ENCODE peak calls at places on chromosomes 4 and X, in seven cellular contexts. One of them, this sample, is unnamed.

GRCh38 chrX:139850968-139851367 is 81.9 kb downstream of the ATP11C start:
- DNase-seq in GOT3: no peak
- DNase-seq in DMS153: no peak
- DNase-seq in adipocyte: no peak
- DNase-seq in non-pigmented ciliary epithelial cell: no peak
- DNase-seq in hepatic stellate cell: no peak
- DNase-seq in lung microvascular endothelial cell: no peak
- DNase-seq in this sample: no peak

GRCh38 chr4:25441519-25442117 is 64.6 kb downstream of the ANAPC4 start:
- DNase-seq in adipocyte: peak
- DNase-seq in non-pigmented ciliary epithelial cell: no peak
- DNase-seq in lung microvascular endothelial cell: peak
- DNase-seq in hepatic stellate cell: peak
- DNase-seq in DMS153: peak
- DNase-seq in GOT3: no peak
- DNase-seq in this sample: peak

GRCh38 chr4:69970071-69970470 is 4.5 kb upstream of the CSN2 start:
- DNase-seq in GOT3: no peak
- DNase-seq in lung microvascular endothelial cell: no peak
- DNase-seq in adipocyte: peak
- DNase-seq in DMS153: no peak
- DNase-seq in hepatic stellate cell: no peak
- DNase-seq in non-pigmented ciliary epithelial cell: no peak
- DNase-seq in this sample: no peak

GRCh38 chrX:68429216-68429615 is 4.1 kb downstream of the OPHN1 start:
- DNase-seq in non-pigmented ciliary epithelial cell: no peak
- DNase-seq in hepatic stellate cell: no peak
- DNase-seq in DMS153: no peak
- DNase-seq in adipocyte: no peak
- DNase-seq in GOT3: no peak
- DNase-seq in lung microvascular endothelial cell: no peak
- DNase-seq in this sample: no peak

GRCh38 chr4:75643651-75644050 is 13.3 kb upstream of the CDKL2 start:
- DNase-seq in lung microvascular endothelial cell: no peak
- DNase-seq in DMS153: no peak
- DNase-seq in hepatic stellate cell: no peak
- DNase-seq in GOT3: no peak
- DNase-seq in adipocyte: peak
- DNase-seq in non-pigmented ciliary epithelial cell: no peak
- DNase-seq in this sample: no peak

GRCh38 chr4:4559596-4559995 is 17.7 kb upstream of the STX18 start:
- DNase-seq in adipocyte: peak
- DNase-seq in hepatic stellate cell: no peak
- DNase-seq in DMS153: no peak
- DNase-seq in lung microvascular endothelial cell: no peak
- DNase-seq in GOT3: no peak
- DNase-seq in non-pigmented ciliary epithelial cell: peak
- DNase-seq in this sample: no peak

GRCh38 chrX:1661048-1661921 is 46.4 kb downstream of the ASMT start:
- DNase-seq in GOT3: no peak
- DNase-seq in adipocyte: no peak
- DNase-seq in DMS153: no peak
- DNase-seq in lung microvascular endothelial cell: peak
- DNase-seq in non-pigmented ciliary epithelial cell: no peak
- DNase-seq in hepatic stellate cell: no peak
- DNase-seq in this sample: no peak

GRCh38 chr4:182255421-182256190 is 12.4 kb downstream of the TENM3 start:
- DNase-seq in DMS153: no peak
- DNase-seq in lung microvascular endothelial cell: no peak
- DNase-seq in hepatic stellate cell: no peak
- DNase-seq in adipocyte: no peak
- DNase-seq in non-pigmented ciliary epithelial cell: no peak
- DNase-seq in GOT3: no peak
- DNase-seq in this sample: no peak

GRCh38 chr4:159267940-159268327 is 165.1 kb downstream of the RAPGEF2 start:
- DNase-seq in GOT3: no peak
- DNase-seq in non-pigmented ciliary epithelial cell: no peak
- DNase-seq in DMS153: no peak
- DNase-seq in hepatic stellate cell: no peak
- DNase-seq in lung microvascular endothelial cell: no peak
- DNase-seq in adipocyte: no peak
- DNase-seq in this sample: no peak

GRCh38 chr4:158588285-158588684 is 66.6 kb downstream of the RXFP1 start:
- DNase-seq in adipocyte: no peak
- DNase-seq in lung microvascular endothelial cell: no peak
- DNase-seq in hepatic stellate cell: no peak
- DNase-seq in GOT3: no peak
- DNase-seq in non-pigmented ciliary epithelial cell: no peak
- DNase-seq in DMS153: no peak
- DNase-seq in this sample: no peak

GRCh38 chrX:78555401-78555980 is 103.6 kb downstream of the RTL3 start:
- DNase-seq in GOT3: no peak
- DNase-seq in DMS153: no peak
- DNase-seq in hepatic stellate cell: no peak
- DNase-seq in adipocyte: peak
- DNase-seq in lung microvascular endothelial cell: peak
- DNase-seq in non-pigmented ciliary epithelial cell: no peak
- DNase-seq in this sample: no peak

GRCh38 chrX:136185409-136186022 is 38.2 kb downstream of the FHL1 start:
- DNase-seq in GOT3: no peak
- DNase-seq in adipocyte: peak
- DNase-seq in hepatic stellate cell: no peak
- DNase-seq in lung microvascular endothelial cell: peak
- DNase-seq in DMS153: no peak
- DNase-seq in non-pigmented ciliary epithelial cell: no peak
- DNase-seq in this sample: no peak

GRCh38 chr4:173990126-173990878 is 293.2 kb downstream of the FBXO8 start:
- DNase-seq in adipocyte: peak
- DNase-seq in lung microvascular endothelial cell: peak
- DNase-seq in hepatic stellate cell: peak
- DNase-seq in non-pigmented ciliary epithelial cell: peak
- DNase-seq in GOT3: no peak
- DNase-seq in DMS153: no peak
- DNase-seq in this sample: no peak

GRCh38 chr4:26124753-26125236 is 196.0 kb upstream of the RBPJ start:
- DNase-seq in non-pigmented ciliary epithelial cell: no peak
- DNase-seq in adipocyte: peak
- DNase-seq in GOT3: no peak
- DNase-seq in hepatic stellate cell: no peak
- DNase-seq in lung microvascular endothelial cell: no peak
- DNase-seq in DMS153: no peak
- DNase-seq in this sample: no peak

GRCh38 chrX:71282514-71283408 is 674 bp upstream of the NONO start:
- DNase-seq in adipocyte: no peak
- DNase-seq in hepatic stellate cell: peak
- DNase-seq in non-pigmented ciliary epithelial cell: no peak
- DNase-seq in GOT3: peak
- DNase-seq in lung microvascular endothelial cell: peak
- DNase-seq in DMS153: no peak
- DNase-seq in this sample: no peak

GRCh38 chr4:37749398-37749988 is 63.3 kb upstream of the RELL1 start:
- DNase-seq in non-pigmented ciliary epithelial cell: no peak
- DNase-seq in hepatic stellate cell: no peak
- DNase-seq in DMS153: no peak
- DNase-seq in lung microvascular endothelial cell: no peak
- DNase-seq in GOT3: no peak
- DNase-seq in adipocyte: no peak
- DNase-seq in this sample: no peak

GRCh38 chr4:85761803-85762202 is 286.9 kb downstream of the ARHGAP24 start:
- DNase-seq in DMS153: no peak
- DNase-seq in hepatic stellate cell: no peak
- DNase-seq in non-pigmented ciliary epithelial cell: no peak
- DNase-seq in lung microvascular endothelial cell: peak
- DNase-seq in adipocyte: no peak
- DNase-seq in GOT3: no peak
- DNase-seq in this sample: no peak

GRCh38 chrX:130173190-130173895 is 1.6 kb downstream of the RAB33A start:
- DNase-seq in adipocyte: peak
- DNase-seq in hepatic stellate cell: peak
- DNase-seq in non-pigmented ciliary epithelial cell: no peak
- DNase-seq in lung microvascular endothelial cell: no peak
- DNase-seq in GOT3: no peak
- DNase-seq in DMS153: no peak
- DNase-seq in this sample: no peak

GRCh38 chrX:121109986-121110385 is 62.6 kb downstream of the GLUD2 start:
- DNase-seq in hepatic stellate cell: no peak
- DNase-seq in non-pigmented ciliary epithelial cell: no peak
- DNase-seq in GOT3: no peak
- DNase-seq in adipocyte: no peak
- DNase-seq in lung microvascular endothelial cell: no peak
- DNase-seq in DMS153: no peak
- DNase-seq in this sample: no peak

GRCh38 chr4:6568689-6569332 is 6.2 kb upstream of the MAN2B2 start:
- DNase-seq in DMS153: no peak
- DNase-seq in lung microvascular endothelial cell: no peak
- DNase-seq in adipocyte: peak
- DNase-seq in GOT3: no peak
- DNase-seq in hepatic stellate cell: peak
- DNase-seq in non-pigmented ciliary epithelial cell: peak
- DNase-seq in this sample: no peak

GRCh38 chr4:40721730-40722171 is 28.0 kb upstream of the NSUN7 start:
- DNase-seq in adipocyte: no peak
- DNase-seq in DMS153: no peak
- DNase-seq in non-pigmented ciliary epithelial cell: peak
- DNase-seq in lung microvascular endothelial cell: no peak
- DNase-seq in hepatic stellate cell: no peak
- DNase-seq in GOT3: no peak
- DNase-seq in this sample: no peak

GRCh38 chrX:139831689-139832456 is 101.0 kb downstream of the ATP11C start:
- DNase-seq in non-pigmented ciliary epithelial cell: no peak
- DNase-seq in lung microvascular endothelial cell: no peak
- DNase-seq in DMS153: no peak
- DNase-seq in GOT3: no peak
- DNase-seq in hepatic stellate cell: peak
- DNase-seq in adipocyte: peak
- DNase-seq in this sample: no peak

GRCh38 chr4:78370625-78371372 is 180.8 kb upstream of the ANXA3 start:
- DNase-seq in DMS153: no peak
- DNase-seq in hepatic stellate cell: no peak
- DNase-seq in non-pigmented ciliary epithelial cell: no peak
- DNase-seq in lung microvascular endothelial cell: no peak
- DNase-seq in GOT3: no peak
- DNase-seq in adipocyte: no peak
- DNase-seq in this sample: no peak

GRCh38 chr4:90113881-90114457 is 13.2 kb upstream of the CCSER1 start:
- DNase-seq in non-pigmented ciliary epithelial cell: no peak
- DNase-seq in DMS153: no peak
- DNase-seq in adipocyte: no peak
- DNase-seq in lung microvascular endothelial cell: no peak
- DNase-seq in GOT3: no peak
- DNase-seq in hepatic stellate cell: no peak
- DNase-seq in this sample: no peak

GRCh38 chr4:26525136-26525535 is 34.9 kb upstream of the CCKAR start:
- DNase-seq in non-pigmented ciliary epithelial cell: no peak
- DNase-seq in lung microvascular endothelial cell: no peak
- DNase-seq in GOT3: no peak
- DNase-seq in adipocyte: peak
- DNase-seq in hepatic stellate cell: no peak
- DNase-seq in DMS153: no peak
- DNase-seq in this sample: no peak

GRCh38 chrX:78333521-78333920 is 6.1 kb upstream of the CYSLTR1 start:
- DNase-seq in adipocyte: no peak
- DNase-seq in GOT3: no peak
- DNase-seq in non-pigmented ciliary epithelial cell: no peak
- DNase-seq in lung microvascular endothelial cell: no peak
- DNase-seq in DMS153: peak
- DNase-seq in hepatic stellate cell: no peak
- DNase-seq in this sample: no peak

GRCh38 chrX:37712458-37712857 is 26.9 kb downstream of the XK start:
- DNase-seq in adipocyte: peak
- DNase-seq in hepatic stellate cell: no peak
- DNase-seq in GOT3: no peak
- DNase-seq in lung microvascular endothelial cell: no peak
- DNase-seq in DMS153: no peak
- DNase-seq in non-pigmented ciliary epithelial cell: no peak
- DNase-seq in this sample: no peak

GRCh38 chrX:101208152-101208905 is 11.3 kb upstream of the DRP2 start:
- DNase-seq in DMS153: no peak
- DNase-seq in adipocyte: no peak
- DNase-seq in non-pigmented ciliary epithelial cell: peak
- DNase-seq in hepatic stellate cell: no peak
- DNase-seq in GOT3: no peak
- DNase-seq in lung microvascular endothelial cell: no peak
- DNase-seq in this sample: no peak

GRCh38 chr4:140567722-140568121 is 1.0 kb downstream of the UCP1 start:
- DNase-seq in lung microvascular endothelial cell: peak
- DNase-seq in DMS153: no peak
- DNase-seq in non-pigmented ciliary epithelial cell: no peak
- DNase-seq in adipocyte: peak
- DNase-seq in GOT3: no peak
- DNase-seq in hepatic stellate cell: no peak
- DNase-seq in this sample: no peak

GRCh38 chr4:87038837-87039715 is 104.3 kb downstream of the AFF1 start:
- DNase-seq in hepatic stellate cell: peak
- DNase-seq in GOT3: peak
- DNase-seq in adipocyte: peak
- DNase-seq in DMS153: peak
- DNase-seq in lung microvascular endothelial cell: peak
- DNase-seq in non-pigmented ciliary epithelial cell: peak
- DNase-seq in this sample: peak

GRCh38 chrX:134244043-134244442 is 7.1 kb downstream of the CCDC160 start:
- DNase-seq in DMS153: no peak
- DNase-seq in lung microvascular endothelial cell: no peak
- DNase-seq in hepatic stellate cell: no peak
- DNase-seq in GOT3: no peak
- DNase-seq in adipocyte: peak
- DNase-seq in non-pigmented ciliary epithelial cell: peak
- DNase-seq in this sample: no peak

GRCh38 chrX:29435396-29435795 is 780.0 kb upstream of the MAGEB2 start:
- DNase-seq in non-pigmented ciliary epithelial cell: no peak
- DNase-seq in hepatic stellate cell: no peak
- DNase-seq in lung microvascular endothelial cell: no peak
- DNase-seq in DMS153: no peak
- DNase-seq in adipocyte: no peak
- DNase-seq in GOT3: no peak
- DNase-seq in this sample: no peak

GRCh38 chrX:20414781-20415445 is 148.2 kb upstream of the RPS6KA3 start:
- DNase-seq in hepatic stellate cell: no peak
- DNase-seq in lung microvascular endothelial cell: no peak
- DNase-seq in adipocyte: no peak
- DNase-seq in GOT3: no peak
- DNase-seq in non-pigmented ciliary epithelial cell: no peak
- DNase-seq in DMS153: no peak
- DNase-seq in this sample: no peak

GRCh38 chrX:40061871-40062524 is 35.8 kb downstream of the BCOR start:
- DNase-seq in adipocyte: no peak
- DNase-seq in DMS153: no peak
- DNase-seq in hepatic stellate cell: no peak
- DNase-seq in GOT3: no peak
- DNase-seq in non-pigmented ciliary epithelial cell: no peak
- DNase-seq in lung microvascular endothelial cell: no peak
- DNase-seq in this sample: no peak

GRCh38 chrX:50814701-50815476 is 895 bp upstream of the SHROOM4 start:
- DNase-seq in lung microvascular endothelial cell: no peak
- DNase-seq in GOT3: no peak
- DNase-seq in non-pigmented ciliary epithelial cell: no peak
- DNase-seq in hepatic stellate cell: no peak
- DNase-seq in DMS153: no peak
- DNase-seq in adipocyte: no peak
- DNase-seq in this sample: peak

GRCh38 chr4:120007171-120007894 is 59.3 kb downstream of the MAD2L1 start:
- DNase-seq in adipocyte: peak
- DNase-seq in GOT3: no peak
- DNase-seq in lung microvascular endothelial cell: no peak
- DNase-seq in non-pigmented ciliary epithelial cell: peak
- DNase-seq in hepatic stellate cell: peak
- DNase-seq in DMS153: no peak
- DNase-seq in this sample: no peak

GRCh38 chr4:85860066-85860465 is 385.1 kb downstream of the ARHGAP24 start:
- DNase-seq in GOT3: no peak
- DNase-seq in DMS153: no peak
- DNase-seq in adipocyte: peak
- DNase-seq in non-pigmented ciliary epithelial cell: no peak
- DNase-seq in lung microvascular endothelial cell: no peak
- DNase-seq in hepatic stellate cell: no peak
- DNase-seq in this sample: no peak

GRCh38 chr4:155099231-155099630 is 109.2 kb upstream of the NPY2R start:
- DNase-seq in GOT3: no peak
- DNase-seq in lung microvascular endothelial cell: no peak
- DNase-seq in adipocyte: no peak
- DNase-seq in hepatic stellate cell: no peak
- DNase-seq in DMS153: no peak
- DNase-seq in non-pigmented ciliary epithelial cell: no peak
- DNase-seq in this sample: no peak